ENCODE peak calls at places on chromosome 19, in ten cellular contexts. J is endothelial cell, T is fibroblast of pulmonary artery, D is brain microvascular endothelial cell, Y is astrocyte of the spinal cord, U is heart left ventricle, W is choroid plexus epithelial cell, F is A549, H is mesothelial cell of epicardium, B is WTC11. V is an unnamed sample.

GRCh38 chr19:718251-719024 is 9.7 kb downstream of the PALM start:
- DNase-seq in J (no peak), T (no peak), D (no peak), Y (no peak), U (no peak), W (no peak), F (no peak), H (no peak), B (no peak), V (no peak)

GRCh38 chr19:51799998-51800848 is 5.3 kb downstream of the FPR3 start:
- DNase-seq in J (no peak), T (peak; percentile 99), D (peak; percentile 56), Y (peak; percentile 6), U (peak; percentile 89), W (peak; percentile 96), F (no peak), H (no peak), B (no peak), V (no peak)

GRCh38 chr19:30209617-30210600 is 162.3 kb upstream of the ZNF536 start:
- DNase-seq in J (no peak), T (no peak), D (no peak), Y (no peak), U (no peak), W (no peak), F (no peak), H (no peak), B (no peak), V (peak; percentile 80)

GRCh38 chr19:48618278-48618915 is 581 bp downstream of the RPL18 start:
- DNase-seq in J (no peak), T (no peak), D (no peak), Y (no peak), U (no peak), W (no peak), F (no peak), H (no peak), B (no peak), V (no peak)

GRCh38 chr19:52366414-52366824 is 3.3 kb upstream of the ZNF880 start:
- DNase-seq in J (no peak), T (no peak), D (no peak), Y (no peak), U (no peak), W (no peak), F (no peak), H (no peak), B (no peak), V (no peak)

GRCh38 chr19:46601318-46602224 is at the start of gene CALM3:
- DNase-seq in J (no peak), T (no peak), D (no peak), Y (no peak), U (peak; percentile 40), W (no peak), F (no peak), H (no peak), B (no peak), V (no peak)

GRCh38 chr19:2589441-2589840 is 113.1 kb downstream of the GNG7 start:
- DNase-seq in J (no peak), T (no peak), D (no peak), Y (no peak), U (no peak), W (no peak), F (no peak), H (no peak), B (no peak), V (no peak)

GRCh38 chr19:46402725-46403124 is 10.6 kb downstream of the CCDC8 start:
- DNase-seq in J (no peak), T (no peak), D (no peak), Y (no peak), U (no peak), W (no peak), F (no peak), H (no peak), B (no peak), V (no peak)

GRCh38 chr19:40744554-40745401 is 5.5 kb downstream of the ACTMAP start:
- DNase-seq in J (peak; percentile 24), T (no peak), D (no peak), Y (no peak), U (no peak), W (peak; percentile 53), F (no peak), H (no peak), B (peak; percentile 54), V (no peak)

GRCh38 chr19:49224856-49225255 is 67.3 kb downstream of the TRPM4 start:
- DNase-seq in J (peak; percentile 74), T (peak; percentile 67), D (peak; percentile 70), Y (peak; percentile 49), U (peak; percentile 34), W (peak; percentile 57), F (peak; percentile 84), H (no peak), B (peak; percentile 79), V (no peak)

GRCh38 chr19:8321067-8321759 is at the start of the genes NDUFA7 and RPS28:
- DNase-seq in J (peak; percentile 96), T (peak; percentile 98), D (peak; percentile 93), Y (peak; percentile 95), U (peak; percentile 98), W (peak; percentile 98), F (peak; percentile 50), H (peak; percentile 96), B (peak; percentile 98), V (peak; percentile 99)

GRCh38 chr19:55702131-55702627 is 27.2 kb downstream of the EPN1 start:
- DNase-seq in J (no peak), T (peak; percentile 66), D (no peak), Y (no peak), U (no peak), W (no peak), F (no peak), H (no peak), B (no peak), V (no peak)

GRCh38 chr19:35657904-35658700 is 8.2 kb upstream of the UPK1A start:
- DNase-seq in J (no peak), T (no peak), D (peak; percentile 65), Y (peak; percentile 48), U (no peak), W (no peak), F (peak; percentile 68), H (no peak), B (no peak), V (no peak)
- TF ChIP-seq CTCF in J (peak; percentile 58), T (peak; percentile 23), D (peak; percentile 41), Y (peak; percentile 31), U (no peak), W (peak; percentile 23), F (no peak), H (peak; percentile 21), B (peak; percentile 19), V (no peak)

GRCh38 chr19:13597625-13598024 is 91.3 kb upstream of the CACNA1A start:
- DNase-seq in J (peak; percentile 55), T (peak; percentile 83), D (peak; percentile 45), Y (peak; percentile 61), U (peak; percentile 40), W (peak; percentile 85), F (peak; percentile 71), H (no peak), B (peak; percentile 56), V (no peak)
- TF ChIP-seq CTCF in J (peak; percentile 44), T (peak; percentile 62), D (peak; percentile 72), Y (peak; percentile 58), U (peak; percentile 43), W (peak; percentile 80), F (peak; percentile 63), H (peak; percentile 49), B (peak; percentile 33), V (peak; percentile 88)

GRCh38 chr19:16200038-16200775 is 2.5 kb downstream of the AP1M1 start:
- DNase-seq in J (no peak), T (peak; percentile 76), D (no peak), Y (no peak), U (no peak), W (peak; percentile 71), F (no peak), H (no peak), B (no peak), V (no peak)
- TF ChIP-seq CTCF in J (no peak), T (peak; percentile 11), D (no peak), Y (no peak), U (no peak), W (peak; percentile 25), F (no peak), H (no peak), B (no peak), V (no peak)

DNA sequence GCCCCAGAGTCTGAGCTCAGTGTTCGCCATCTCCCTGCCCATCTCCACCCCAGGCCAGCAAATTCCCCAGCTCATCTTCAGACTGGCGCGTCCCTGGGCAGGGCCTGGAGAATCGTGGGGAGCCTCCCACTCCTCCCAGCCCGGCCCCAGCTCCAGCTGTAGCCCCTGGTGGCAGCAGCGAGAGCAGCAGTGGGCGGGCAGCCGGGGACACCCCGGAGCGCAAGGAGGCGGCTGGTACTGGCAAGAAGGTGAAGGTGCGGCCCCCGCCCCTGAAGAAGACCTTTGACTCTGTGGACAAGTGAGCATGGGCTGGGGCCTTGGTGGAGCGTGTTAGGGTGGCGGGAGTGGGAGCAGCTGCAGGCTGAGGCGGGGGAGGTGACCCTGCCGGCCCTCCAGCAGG is 8.4 kb upstream of the PRR19 start:
- DNase-seq in J (no peak), T (no peak), D (no peak), Y (no peak), U (no peak), W (no peak), F (no peak), H (no peak), B (peak; percentile 59), V (no peak)
- TF ChIP-seq CTCF in J (no peak), T (peak; percentile 2), D (peak; percentile 45), Y (peak; percentile 37), U (no peak), W (peak; percentile 33), F (no peak), H (no peak), B (no peak), V (no peak)

DNA sequence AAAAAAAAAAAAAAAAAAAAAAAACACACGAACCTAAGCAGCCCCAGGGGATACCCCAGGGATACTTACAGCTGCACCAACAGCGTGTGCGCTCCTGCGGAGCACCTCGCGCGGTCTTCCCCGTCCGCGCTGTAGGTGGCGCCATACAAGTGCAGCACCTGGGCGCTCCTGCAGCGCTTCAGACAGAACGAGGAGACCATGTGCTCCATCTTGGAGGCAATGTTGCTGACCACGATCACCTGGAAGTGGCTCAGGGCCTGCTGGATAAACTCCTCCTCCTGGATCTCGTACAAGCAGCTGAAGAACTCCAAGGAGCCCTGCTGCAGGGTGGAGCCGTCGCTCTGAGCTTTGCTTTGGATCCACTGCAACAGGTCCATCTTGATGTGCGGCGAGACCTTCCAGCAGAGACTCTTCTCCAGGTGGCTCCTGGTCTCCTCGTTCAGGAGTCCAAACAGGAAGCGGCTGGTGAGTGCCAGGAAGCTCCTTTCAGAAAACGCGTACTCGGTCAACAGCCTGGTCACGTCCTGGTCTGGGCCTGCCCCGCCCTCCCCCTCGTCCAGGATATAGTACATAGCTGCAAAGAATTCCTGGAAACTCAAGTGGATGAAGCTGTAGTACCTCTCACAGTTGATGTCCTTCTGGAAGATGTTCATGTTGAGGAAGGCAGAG is 14.5 kb downstream of the NLRP12 start:
- DNase-seq in J (peak; percentile 36), T (peak; percentile 5), D (no peak), Y (no peak), U (no peak), W (peak; percentile 8), F (no peak), H (no peak), B (peak; percentile 82), V (no peak)
- TF ChIP-seq CTCF in J (peak; percentile 59), T (peak; percentile 26), D (peak; percentile 51), Y (peak; percentile 42), U (peak; percentile 20), W (peak; percentile 27), F (peak; percentile 25), H (no peak), B (peak; percentile 75), V (no peak)